ENCODE peak calls at places on chromosomes 2 and 18, in nine cellular contexts. One of them, this sample, is unnamed.

GRCh38 chr2:30293303-30293912 is 62.1 kb downstream of the LBH start:
- DNase-seq in fibroblast of pulmonary artery: peak; percentile 52
- DNase-seq in pons: peak; percentile 6
- DNase-seq in D341Med: no peak
- DNase-seq in CD14-positive monocyte: no peak
- DNase-seq in activated T-helper 9 cell treated with anti-CD3 and anti-CD28 coated beads, Interleukin-2, amount 50 U/mL, for 16 hours: no peak
- DNase-seq in nephron progenitor cell: no peak
- DNase-seq in Ammon's horn: peak; percentile 43
- DNase-seq in heart left ventricle: no peak
- DNase-seq in this sample: no peak

GRCh38 chr18:33720133-33720532 is 142.1 kb downstream of the ASXL3 start:
- DNase-seq in fibroblast of pulmonary artery: peak; percentile 52
- DNase-seq in pons: no peak
- DNase-seq in D341Med: no peak
- DNase-seq in CD14-positive monocyte: no peak
- DNase-seq in activated T-helper 9 cell treated with anti-CD3 and anti-CD28 coated beads, Interleukin-2, amount 50 U/mL, for 16 hours: no peak
- DNase-seq in nephron progenitor cell: no peak
- DNase-seq in Ammon's horn: peak; percentile 28
- DNase-seq in heart left ventricle: no peak
- DNase-seq in this sample: no peak

GRCh38 chr2:15159751-15160177 is 401.4 kb downstream of the NBAS start:
- DNase-seq in fibroblast of pulmonary artery: peak; percentile 73
- DNase-seq in pons: peak; percentile 80
- DNase-seq in D341Med: peak; percentile 54
- DNase-seq in CD14-positive monocyte: no peak
- DNase-seq in activated T-helper 9 cell treated with anti-CD3 and anti-CD28 coated beads, Interleukin-2, amount 50 U/mL, for 16 hours: no peak
- DNase-seq in nephron progenitor cell: no peak
- DNase-seq in Ammon's horn: peak; percentile 62
- DNase-seq in heart left ventricle: no peak
- DNase-seq in this sample: no peak

GRCh38 chr2:191218292-191218898 is 26.8 kb upstream of the MYO1B start:
- DNase-seq in fibroblast of pulmonary artery: peak; percentile 89
- DNase-seq in pons: peak; percentile 50
- DNase-seq in D341Med: peak; percentile 51
- DNase-seq in CD14-positive monocyte: no peak
- DNase-seq in activated T-helper 9 cell treated with anti-CD3 and anti-CD28 coated beads, Interleukin-2, amount 50 U/mL, for 16 hours: no peak
- DNase-seq in nephron progenitor cell: peak; percentile 68
- DNase-seq in Ammon's horn: peak; percentile 72
- DNase-seq in heart left ventricle: peak; percentile 40
- DNase-seq in this sample: no peak

GRCh38 chr2:215423234-215423633 is 12.6 kb downstream of the FN1 start:
- DNase-seq in fibroblast of pulmonary artery: peak; percentile 60
- DNase-seq in pons: no peak
- DNase-seq in D341Med: no peak
- DNase-seq in CD14-positive monocyte: no peak
- DNase-seq in activated T-helper 9 cell treated with anti-CD3 and anti-CD28 coated beads, Interleukin-2, amount 50 U/mL, for 16 hours: no peak
- DNase-seq in nephron progenitor cell: no peak
- DNase-seq in Ammon's horn: no peak
- DNase-seq in heart left ventricle: no peak
- DNase-seq in this sample: no peak

GRCh38 chr2:175207741-175208438 is 26.4 kb upstream of the ATP5MC3 start:
- DNase-seq in fibroblast of pulmonary artery: no peak
- DNase-seq in pons: peak; percentile 15
- DNase-seq in D341Med: peak; percentile 54
- DNase-seq in CD14-positive monocyte: no peak
- DNase-seq in activated T-helper 9 cell treated with anti-CD3 and anti-CD28 coated beads, Interleukin-2, amount 50 U/mL, for 16 hours: no peak
- DNase-seq in nephron progenitor cell: no peak
- DNase-seq in Ammon's horn: peak; percentile 45
- DNase-seq in heart left ventricle: peak; percentile 79
- DNase-seq in this sample: no peak

GRCh38 chr18:48885951-48886400 is 64.8 kb downstream of the SMAD7 start:
- DNase-seq in fibroblast of pulmonary artery: no peak
- DNase-seq in pons: no peak
- DNase-seq in D341Med: no peak
- DNase-seq in CD14-positive monocyte: peak; percentile 38
- DNase-seq in activated T-helper 9 cell treated with anti-CD3 and anti-CD28 coated beads, Interleukin-2, amount 50 U/mL, for 16 hours: no peak
- DNase-seq in nephron progenitor cell: no peak
- DNase-seq in Ammon's horn: no peak
- DNase-seq in heart left ventricle: no peak
- DNase-seq in this sample: no peak

GRCh38 chr2:217899231-217900009 is 103.4 kb downstream of the TNS1 start:
- DNase-seq in fibroblast of pulmonary artery: peak; percentile 89
- DNase-seq in pons: no peak
- DNase-seq in D341Med: no peak
- DNase-seq in CD14-positive monocyte: peak; percentile 84
- DNase-seq in activated T-helper 9 cell treated with anti-CD3 and anti-CD28 coated beads, Interleukin-2, amount 50 U/mL, for 16 hours: no peak
- DNase-seq in nephron progenitor cell: peak; percentile 78
- DNase-seq in Ammon's horn: no peak
- DNase-seq in heart left ventricle: peak; percentile 80
- DNase-seq in this sample: no peak

GRCh38 chr18:37425182-37425581 is 140.4 kb downstream of the CELF4 start:
- DNase-seq in fibroblast of pulmonary artery: no peak
- DNase-seq in pons: no peak
- DNase-seq in D341Med: no peak
- DNase-seq in CD14-positive monocyte: no peak
- DNase-seq in activated T-helper 9 cell treated with anti-CD3 and anti-CD28 coated beads, Interleukin-2, amount 50 U/mL, for 16 hours: no peak
- DNase-seq in nephron progenitor cell: no peak
- DNase-seq in Ammon's horn: no peak
- DNase-seq in heart left ventricle: no peak
- DNase-seq in this sample: no peak

GRCh38 chr18:79469309-79469708 is 73.6 kb downstream of the NFATC1 start:
- DNase-seq in fibroblast of pulmonary artery: no peak
- DNase-seq in pons: no peak
- DNase-seq in D341Med: no peak
- DNase-seq in CD14-positive monocyte: no peak
- DNase-seq in activated T-helper 9 cell treated with anti-CD3 and anti-CD28 coated beads, Interleukin-2, amount 50 U/mL, for 16 hours: no peak
- DNase-seq in nephron progenitor cell: no peak
- DNase-seq in Ammon's horn: no peak
- DNase-seq in heart left ventricle: no peak
- DNase-seq in this sample: no peak

GRCh38 chr2:23499419-23499818 is 114.4 kb downstream of the KLHL29 start:
- DNase-seq in fibroblast of pulmonary artery: peak; percentile 14
- DNase-seq in pons: no peak
- DNase-seq in D341Med: no peak
- DNase-seq in CD14-positive monocyte: no peak
- DNase-seq in activated T-helper 9 cell treated with anti-CD3 and anti-CD28 coated beads, Interleukin-2, amount 50 U/mL, for 16 hours: no peak
- DNase-seq in nephron progenitor cell: no peak
- DNase-seq in Ammon's horn: no peak
- DNase-seq in heart left ventricle: no peak
- DNase-seq in this sample: no peak

GRCh38 chr2:37798315-37799005 is 126.6 kb upstream of the RMDN2 start:
- DNase-seq in fibroblast of pulmonary artery: no peak
- DNase-seq in pons: peak; percentile 4
- DNase-seq in D341Med: no peak
- DNase-seq in CD14-positive monocyte: no peak
- DNase-seq in activated T-helper 9 cell treated with anti-CD3 and anti-CD28 coated beads, Interleukin-2, amount 50 U/mL, for 16 hours: no peak
- DNase-seq in nephron progenitor cell: no peak
- DNase-seq in Ammon's horn: peak; percentile 17
- DNase-seq in heart left ventricle: no peak
- DNase-seq in this sample: no peak

GRCh38 chr2:48699377-48699951 is 56.1 kb downstream of the LHCGR start:
- DNase-seq in fibroblast of pulmonary artery: peak; percentile 45
- DNase-seq in pons: no peak
- DNase-seq in D341Med: no peak
- DNase-seq in CD14-positive monocyte: no peak
- DNase-seq in activated T-helper 9 cell treated with anti-CD3 and anti-CD28 coated beads, Interleukin-2, amount 50 U/mL, for 16 hours: no peak
- DNase-seq in nephron progenitor cell: no peak
- DNase-seq in Ammon's horn: no peak
- DNase-seq in heart left ventricle: no peak
- DNase-seq in this sample: no peak

GRCh38 chr2:23624378-23624777 is 239.4 kb downstream of the KLHL29 start:
- DNase-seq in fibroblast of pulmonary artery: peak; percentile 12
- DNase-seq in pons: no peak
- DNase-seq in D341Med: no peak
- DNase-seq in CD14-positive monocyte: no peak
- DNase-seq in activated T-helper 9 cell treated with anti-CD3 and anti-CD28 coated beads, Interleukin-2, amount 50 U/mL, for 16 hours: no peak
- DNase-seq in nephron progenitor cell: no peak
- DNase-seq in Ammon's horn: no peak
- DNase-seq in heart left ventricle: no peak
- DNase-seq in this sample: no peak

GRCh38 chr2:120768112-120769048 is 32.7 kb downstream of the GLI2 start:
- DNase-seq in fibroblast of pulmonary artery: no peak
- DNase-seq in pons: no peak
- DNase-seq in D341Med: no peak
- DNase-seq in CD14-positive monocyte: no peak
- DNase-seq in activated T-helper 9 cell treated with anti-CD3 and anti-CD28 coated beads, Interleukin-2, amount 50 U/mL, for 16 hours: no peak
- DNase-seq in nephron progenitor cell: peak; percentile 3
- DNase-seq in Ammon's horn: no peak
- DNase-seq in heart left ventricle: peak; percentile 22
- DNase-seq in this sample: no peak

GRCh38 chr2:66428986-66429612 is 5.8 kb upstream of the MEIS1 start:
- DNase-seq in fibroblast of pulmonary artery: peak; percentile 82
- DNase-seq in pons: peak; percentile 83
- DNase-seq in D341Med: no peak
- DNase-seq in CD14-positive monocyte: no peak
- DNase-seq in activated T-helper 9 cell treated with anti-CD3 and anti-CD28 coated beads, Interleukin-2, amount 50 U/mL, for 16 hours: no peak
- DNase-seq in nephron progenitor cell: no peak
- DNase-seq in Ammon's horn: peak; percentile 68
- DNase-seq in heart left ventricle: no peak
- DNase-seq in this sample: no peak

GRCh38 chr2:43158259-43158880 is 68.0 kb downstream of the ZFP36L2 start:
- DNase-seq in fibroblast of pulmonary artery: peak; percentile 83
- DNase-seq in pons: peak; percentile 31
- DNase-seq in D341Med: no peak
- DNase-seq in CD14-positive monocyte: peak; percentile 77
- DNase-seq in activated T-helper 9 cell treated with anti-CD3 and anti-CD28 coated beads, Interleukin-2, amount 50 U/mL, for 16 hours: peak; percentile 40
- DNase-seq in nephron progenitor cell: no peak
- DNase-seq in Ammon's horn: peak; percentile 54
- DNase-seq in heart left ventricle: peak; percentile 74
- DNase-seq in this sample: no peak

GRCh38 chr2:195407782-195408181 is 249.2 kb upstream of the SLC39A10 start:
- DNase-seq in fibroblast of pulmonary artery: peak; percentile 39
- DNase-seq in pons: no peak
- DNase-seq in D341Med: no peak
- DNase-seq in CD14-positive monocyte: no peak
- DNase-seq in activated T-helper 9 cell treated with anti-CD3 and anti-CD28 coated beads, Interleukin-2, amount 50 U/mL, for 16 hours: no peak
- DNase-seq in nephron progenitor cell: no peak
- DNase-seq in Ammon's horn: no peak
- DNase-seq in heart left ventricle: no peak
- DNase-seq in this sample: no peak

GRCh38 chr2:76599732-76600368 is 889.1 kb upstream of the GCFC2 start:
- DNase-seq in fibroblast of pulmonary artery: peak; percentile 78
- DNase-seq in pons: peak; percentile 93
- DNase-seq in D341Med: peak; percentile 64
- DNase-seq in CD14-positive monocyte: no peak
- DNase-seq in activated T-helper 9 cell treated with anti-CD3 and anti-CD28 coated beads, Interleukin-2, amount 50 U/mL, for 16 hours: no peak
- DNase-seq in nephron progenitor cell: peak; percentile 57
- DNase-seq in Ammon's horn: peak; percentile 91
- DNase-seq in heart left ventricle: peak; percentile 55
- DNase-seq in this sample: no peak

GRCh38 chr2:217045725-217046475 is 186.0 kb upstream of the TNP1 start:
- DNase-seq in fibroblast of pulmonary artery: peak; percentile 22
- DNase-seq in pons: no peak
- DNase-seq in D341Med: no peak
- DNase-seq in CD14-positive monocyte: no peak
- DNase-seq in activated T-helper 9 cell treated with anti-CD3 and anti-CD28 coated beads, Interleukin-2, amount 50 U/mL, for 16 hours: no peak
- DNase-seq in nephron progenitor cell: no peak
- DNase-seq in Ammon's horn: no peak
- DNase-seq in heart left ventricle: no peak
- DNase-seq in this sample: no peak

GRCh38 chr18:13446581-13447470 is 228.3 kb downstream of the LDLRAD4 start:
- DNase-seq in fibroblast of pulmonary artery: no peak
- DNase-seq in pons: no peak
- DNase-seq in D341Med: peak; percentile 82
- DNase-seq in CD14-positive monocyte: no peak
- DNase-seq in activated T-helper 9 cell treated with anti-CD3 and anti-CD28 coated beads, Interleukin-2, amount 50 U/mL, for 16 hours: no peak
- DNase-seq in nephron progenitor cell: peak; percentile 45
- DNase-seq in Ammon's horn: no peak
- DNase-seq in heart left ventricle: no peak
- DNase-seq in this sample: no peak

GRCh38 chr18:67875057-67875456 is 358.5 kb upstream of the DSEL start:
- DNase-seq in fibroblast of pulmonary artery: no peak
- DNase-seq in pons: no peak
- DNase-seq in D341Med: no peak
- DNase-seq in CD14-positive monocyte: no peak
- DNase-seq in activated T-helper 9 cell treated with anti-CD3 and anti-CD28 coated beads, Interleukin-2, amount 50 U/mL, for 16 hours: no peak
- DNase-seq in nephron progenitor cell: no peak
- DNase-seq in Ammon's horn: no peak
- DNase-seq in heart left ventricle: no peak
- DNase-seq in this sample: no peak

GRCh38 chr2:182763311-182763912 is 47.4 kb downstream of the DNAJC10 start:
- DNase-seq in fibroblast of pulmonary artery: peak; percentile 60
- DNase-seq in pons: peak; percentile 43
- DNase-seq in D341Med: peak; percentile 50
- DNase-seq in CD14-positive monocyte: no peak
- DNase-seq in activated T-helper 9 cell treated with anti-CD3 and anti-CD28 coated beads, Interleukin-2, amount 50 U/mL, for 16 hours: no peak
- DNase-seq in nephron progenitor cell: peak; percentile 15
- DNase-seq in Ammon's horn: peak; percentile 30
- DNase-seq in heart left ventricle: no peak
- DNase-seq in this sample: no peak

GRCh38 chr2:64324746-64325410 is 129.1 kb upstream of the LGALSL start:
- DNase-seq in fibroblast of pulmonary artery: no peak
- DNase-seq in pons: no peak
- DNase-seq in D341Med: peak; percentile 69
- DNase-seq in CD14-positive monocyte: no peak
- DNase-seq in activated T-helper 9 cell treated with anti-CD3 and anti-CD28 coated beads, Interleukin-2, amount 50 U/mL, for 16 hours: no peak
- DNase-seq in nephron progenitor cell: no peak
- DNase-seq in Ammon's horn: no peak
- DNase-seq in heart left ventricle: no peak
- DNase-seq in this sample: no peak

GRCh38 chr18:79506191-79507075 is 110.7 kb downstream of the NFATC1 start:
- DNase-seq in fibroblast of pulmonary artery: peak; percentile 77
- DNase-seq in pons: peak; percentile 35
- DNase-seq in D341Med: no peak
- DNase-seq in CD14-positive monocyte: peak; percentile 41
- DNase-seq in activated T-helper 9 cell treated with anti-CD3 and anti-CD28 coated beads, Interleukin-2, amount 50 U/mL, for 16 hours: no peak
- DNase-seq in nephron progenitor cell: no peak
- DNase-seq in Ammon's horn: no peak
- DNase-seq in heart left ventricle: peak; percentile 78
- DNase-seq in this sample: no peak

GRCh38 chr18:8745355-8746014 is 40.1 kb downstream of the MTCL1 start:
- DNase-seq in fibroblast of pulmonary artery: no peak
- DNase-seq in pons: peak; percentile 51
- DNase-seq in D341Med: no peak
- DNase-seq in CD14-positive monocyte: no peak
- DNase-seq in activated T-helper 9 cell treated with anti-CD3 and anti-CD28 coated beads, Interleukin-2, amount 50 U/mL, for 16 hours: no peak
- DNase-seq in nephron progenitor cell: no peak
- DNase-seq in Ammon's horn: no peak
- DNase-seq in heart left ventricle: no peak
- DNase-seq in this sample: no peak

GRCh38 chr2:27752551-27753237 is 18.8 kb upstream of the MRPL33 start:
- DNase-seq in fibroblast of pulmonary artery: no peak
- DNase-seq in pons: no peak
- DNase-seq in D341Med: no peak
- DNase-seq in CD14-positive monocyte: no peak
- DNase-seq in activated T-helper 9 cell treated with anti-CD3 and anti-CD28 coated beads, Interleukin-2, amount 50 U/mL, for 16 hours: no peak
- DNase-seq in nephron progenitor cell: peak; percentile 24
- DNase-seq in Ammon's horn: no peak
- DNase-seq in heart left ventricle: no peak
- DNase-seq in this sample: no peak

GRCh38 chr2:238527565-238527964 is 100.8 kb downstream of the ASB1 start:
- DNase-seq in fibroblast of pulmonary artery: peak; percentile 33
- DNase-seq in pons: no peak
- DNase-seq in D341Med: no peak
- DNase-seq in CD14-positive monocyte: no peak
- DNase-seq in activated T-helper 9 cell treated with anti-CD3 and anti-CD28 coated beads, Interleukin-2, amount 50 U/mL, for 16 hours: no peak
- DNase-seq in nephron progenitor cell: no peak
- DNase-seq in Ammon's horn: no peak
- DNase-seq in heart left ventricle: no peak
- DNase-seq in this sample: no peak

GRCh38 chr2:109367679-109368078 is 238.7 kb downstream of the SH3RF3 start:
- DNase-seq in fibroblast of pulmonary artery: no peak
- DNase-seq in pons: no peak
- DNase-seq in D341Med: no peak
- DNase-seq in CD14-positive monocyte: no peak
- DNase-seq in activated T-helper 9 cell treated with anti-CD3 and anti-CD28 coated beads, Interleukin-2, amount 50 U/mL, for 16 hours: no peak
- DNase-seq in nephron progenitor cell: no peak
- DNase-seq in Ammon's horn: no peak
- DNase-seq in heart left ventricle: no peak
- DNase-seq in this sample: no peak

GRCh38 chr2:121189011-121189410 is 96.0 kb downstream of the TFCP2L1 start:
- DNase-seq in fibroblast of pulmonary artery: peak; percentile 39
- DNase-seq in pons: no peak
- DNase-seq in D341Med: no peak
- DNase-seq in CD14-positive monocyte: peak; percentile 39
- DNase-seq in activated T-helper 9 cell treated with anti-CD3 and anti-CD28 coated beads, Interleukin-2, amount 50 U/mL, for 16 hours: no peak
- DNase-seq in nephron progenitor cell: no peak
- DNase-seq in Ammon's horn: no peak
- DNase-seq in heart left ventricle: no peak
- DNase-seq in this sample: no peak

GRCh38 chr2:82796132-82796531 is 1662.9 kb downstream of the SUCLG1 start:
- DNase-seq in fibroblast of pulmonary artery: peak; percentile 12
- DNase-seq in pons: no peak
- DNase-seq in D341Med: no peak
- DNase-seq in CD14-positive monocyte: no peak
- DNase-seq in activated T-helper 9 cell treated with anti-CD3 and anti-CD28 coated beads, Interleukin-2, amount 50 U/mL, for 16 hours: no peak
- DNase-seq in nephron progenitor cell: no peak
- DNase-seq in Ammon's horn: no peak
- DNase-seq in heart left ventricle: no peak
- DNase-seq in this sample: no peak

This sample was measured in esophagus muscularis mucosa.